ENCODE peak calls at places on chromosomes 2 and 18, in six cellular contexts. S is left lung; X is SW480; Y is amniotic epithelial cell; D is NCI-H1105 treated with DMSO at 0.1 percent for 48 hours; W is stimulated activated CD8-positive, alpha-beta memory T cell treated with anti-CD3 and anti-CD28 coated beads, Interleukin-2, amount 100 ng/mL, for 48 hours. J is an unnamed sample.

GRCh38 chr2:71951718-71952404 is 195.8 kb downstream of the CYP26B1 start:
- DNase-seq in S (no peak), X (no peak), Y (no peak), D (no peak), W (no peak), J (no peak)

GRCh38 chr2:170869036-170869435 is 52.3 kb downstream of the GAD1 start:
- DNase-seq in S (no peak), X (no peak), Y (no peak), D (no peak), W (no peak), J (no peak)

GRCh38 chr2:201600906-201601305 is 42.4 kb downstream of the TMEM237 start:
- DNase-seq in S (no peak), X (no peak), Y (peak; percentile 35), D (no peak), W (no peak), J (no peak)

GRCh38 chr2:127118467-127118866 is 11.5 kb upstream of the BIN1 start:
- DNase-seq in S (no peak), X (no peak), Y (no peak), D (no peak), W (no peak), J (no peak)

GRCh38 chr2:188850786-188851185 is 123.4 kb upstream of the COL3A1 start:
- DNase-seq in S (no peak), X (no peak), Y (no peak), D (no peak), W (no peak), J (no peak)

GRCh38 chr2:210459925-210460862 is 16.4 kb downstream of the LANCL1 start:
- DNase-seq in S (no peak), X (no peak), Y (no peak), D (no peak), W (no peak), J (no peak)

GRCh38 chr2:108898315-108899082 is 90.5 kb downstream of the EDAR start:
- DNase-seq in S (no peak), X (no peak), Y (no peak), D (no peak), W (no peak), J (no peak)

GRCh38 chr2:10149684-10150083 is 27.1 kb downstream of the RRM2 start:
- DNase-seq in S (no peak), X (no peak), Y (no peak), D (no peak), W (no peak), J (no peak)

GRCh38 chr18:32389191-32389590 is 81.5 kb downstream of the GAREM1 start:
- DNase-seq in S (no peak), X (no peak), Y (no peak), D (no peak), W (no peak), J (no peak)

GRCh38 chr18:52826994-52827393 is 487.0 kb downstream of the DCC start:
- DNase-seq in S (no peak), X (no peak), Y (no peak), D (no peak), W (no peak), J (no peak)

GRCh38 chr2:6421888-6422287 is 443.8 kb downstream of the CMPK2 start:
- DNase-seq in S (no peak), X (no peak), Y (no peak), D (no peak), W (no peak), J (no peak)

GRCh38 chr2:41972819-41973218 is 75.0 kb upstream of the PKDCC start:
- DNase-seq in S (no peak), X (no peak), Y (no peak), D (no peak), W (no peak), J (no peak)

GRCh38 chr2:18180031-18180610 is 301.7 kb downstream of the KCNS3 start:
- DNase-seq in S (no peak), X (no peak), Y (no peak), D (no peak), W (no peak), J (no peak)

GRCh38 chr2:43420310-43420903 is 175.4 kb downstream of the THADA start:
- DNase-seq in S (no peak), X (no peak), Y (no peak), D (no peak), W (no peak), J (no peak)

GRCh38 chr2:19933351-19933981 is 31.7 kb upstream of the TTC32 start:
- DNase-seq in S (no peak), X (no peak), Y (peak; percentile 65), D (no peak), W (no peak), J (no peak)

GRCh38 chr2:140257692-140258300 is 1477.6 kb upstream of the NXPH2 start:
- DNase-seq in S (no peak), X (no peak), Y (peak; percentile 21), D (no peak), W (no peak), J (no peak)

GRCh38 chr2:219350938-219351280 is 18.4 kb upstream of the RESP18 start:
- DNase-seq in S (no peak), X (no peak), Y (no peak), D (no peak), W (no peak), J (no peak)

GRCh38 chr2:36379710-36380448 is 24.3 kb downstream of the CRIM1 start:
- DNase-seq in S (no peak), X (no peak), Y (peak; percentile 87), D (no peak), W (no peak), J (no peak)

GRCh38 chr2:67290451-67290991 is 106.6 kb upstream of the ETAA1 start:
- DNase-seq in S (no peak), X (peak; percentile 3), Y (peak; percentile 63), D (no peak), W (no peak), J (no peak)

GRCh38 chr18:13381331-13381730 is 162.8 kb downstream of the LDLRAD4 start:
- DNase-seq in S (no peak), X (no peak), Y (no peak), D (no peak), W (no peak), J (no peak)

GRCh38 chr2:120625865-120626560 is 109.7 kb upstream of the GLI2 start:
- DNase-seq in S (no peak), X (peak; percentile 59), Y (no peak), D (no peak), W (no peak), J (peak; percentile 27)

GRCh38 chr2:145906356-145906755 is 1386.4 kb upstream of the ZEB2 start:
- DNase-seq in S (no peak), X (peak; percentile 36), Y (peak; percentile 43), D (no peak), W (no peak), J (no peak)

GRCh38 chr2:25029183-25029554 is 12.7 kb upstream of the EFR3B start:
- DNase-seq in S (no peak), X (peak; percentile 46), Y (no peak), D (no peak), W (no peak), J (no peak)

GRCh38 chr2:37781028-37781427 is 109.6 kb upstream of the CDC42EP3 start:
- DNase-seq in S (no peak), X (peak; percentile 83), Y (peak; percentile 67), D (no peak), W (no peak), J (no peak)

GRCh38 chr2:25598911-25599310 is 74.5 kb downstream of the DTNB start:
- DNase-seq in S (no peak), X (no peak), Y (no peak), D (no peak), W (no peak), J (no peak)

GRCh38 chr18:49617329-49617695 is 55.5 kb downstream of the LIPG start:
- DNase-seq in S (no peak), X (no peak), Y (no peak), D (no peak), W (no peak), J (no peak)

GRCh38 chr2:20868377-20868776 is 45.5 kb upstream of the LDAH start:
- DNase-seq in S (no peak), X (peak; percentile 44), Y (no peak), D (no peak), W (peak; percentile 37), J (no peak)

GRCh38 chr2:83782122-83782521 is 677.0 kb downstream of the SUCLG1 start:
- DNase-seq in S (no peak), X (no peak), Y (no peak), D (no peak), W (no peak), J (no peak)

J was measured in mesothelial cell of epicardium.